ENCODE peak calls at places on chromosomes 1 and 21, in seven cellular contexts. H is non-pigmented ciliary epithelial cell; Z is GM19239; D is stimulated activated CD4-positive, alpha-beta T cell treated with anti-CD3 and anti-CD28 coated beads, Interleukin-12 subunit alpha, Interleukin-12 subunit beta, amount 100 ng/mL, for 48 hours; T is natural killer cell; I is GF-D8; O is GM10248. G is an unnamed sample.

GRCh38 chr1:46191033-46191701 is 7.1 kb downstream of the POMGNT1 start:
- DNase-seq in O (no peak), H (no peak), Z (no peak), D (no peak), T (no peak), I (no peak), G (no peak)

GRCh38 chr1:152141971-152142584 is 16.9 kb downstream of the RPTN start:
- DNase-seq in O (peak), Z (no peak), T (no peak), I (no peak), D (peak), H (peak), G (no peak)

GRCh38 chr1:83692524-83693336 is 306.2 kb downstream of the TTLL7 start:
- DNase-seq in I (no peak), H (peak), O (peak), T (no peak), D (no peak), Z (no peak), G (no peak)

GRCh38 chr1:245578306-245578705 is 423.5 kb downstream of the KIF26B start:
- DNase-seq in O (no peak), I (no peak), Z (no peak), H (no peak), T (no peak), D (no peak), G (no peak)

GRCh38 chr21:38597436-38597835 is 99.2 kb upstream of the ERG start:
- DNase-seq in D (no peak), O (no peak), I (no peak), Z (no peak), T (no peak), H (no peak), G (no peak)

GRCh38 chr1:194175251-194175650 is 988.8 kb upstream of the B3GALT2 start:
- DNase-seq in T (no peak), D (no peak), O (no peak), I (no peak), Z (no peak), H (no peak), G (no peak)

GRCh38 chr1:207579436-207579799 is 65.5 kb upstream of the CR1L start:
- DNase-seq in H (peak), O (peak), D (peak), T (peak), I (no peak), Z (peak), G (no peak)

GRCh38 chr1:93827633-93828436 is 51.2 kb downstream of the DNTTIP2 start:
- DNase-seq in Z (no peak), I (no peak), D (no peak), T (no peak), H (no peak), O (no peak), G (no peak)

GRCh38 chr1:179288977-179289376 is 4.6 kb upstream of the SOAT1 start:
- DNase-seq in H (no peak), T (no peak), I (no peak), D (no peak), Z (no peak), O (no peak), G (no peak)

GRCh38 chr1:228219245-228219961 is 11.6 kb downstream of the OBSCN start:
- DNase-seq in D (no peak), O (no peak), I (no peak), T (no peak), H (no peak), Z (no peak), G (no peak)

GRCh38 chr1:109653286-109653685 is 2.6 kb upstream of the GSTM4 start:
- DNase-seq in H (no peak), Z (no peak), O (no peak), T (no peak), I (no peak), D (no peak), G (no peak)

GRCh38 chr1:206885341-206886060 is 11.7 kb upstream of the IL24 start:
- DNase-seq in H (no peak), O (no peak), I (no peak), Z (no peak), D (no peak), T (no peak), G (no peak)

GRCh38 chr1:223177681-223178080 is 34.6 kb upstream of the TLR5 start:
- DNase-seq in O (no peak), T (no peak), I (peak), H (no peak), Z (no peak), D (no peak), G (no peak)

GRCh38 chr1:47992720-47993119 is 4.5 kb downstream of the TRABD2B start:
- DNase-seq in D (no peak), O (no peak), H (no peak), Z (no peak), T (no peak), I (no peak), G (no peak)

GRCh38 chr1:17662786-17663185 is 92.3 kb upstream of the ACTL8 start:
- DNase-seq in Z (no peak), I (no peak), O (no peak), D (no peak), T (no peak), H (no peak), G (no peak)

GRCh38 chr1:21913258-21913657 is 23.9 kb downstream of the HSPG2 start:
- DNase-seq in I (no peak), Z (no peak), H (no peak), O (no peak), D (no peak), T (no peak), G (no peak)

GRCh38 chr21:28872218-28872617 is 120.5 kb downstream of the LTN1 start:
- DNase-seq in T (no peak), H (no peak), O (no peak), Z (no peak), I (no peak), D (no peak), G (no peak)

GRCh38 chr1:19166066-19166465 is 44.0 kb downstream of the UBR4 start:
- DNase-seq in D (no peak), O (no peak), I (no peak), T (no peak), H (no peak), Z (no peak), G (no peak)

GRCh38 chr1:219324629-219325367 is 151.1 kb downstream of the LYPLAL1 start:
- DNase-seq in O (no peak), Z (no peak), H (peak), D (no peak), T (no peak), I (no peak), G (no peak)